ENCODE peak calls at places on chromosome 2, in seven cellular contexts. A, O, K, H, C, W and F are unnamed samples.

GRCh38 chr2:94982661-94983060 is 42.8 kb upstream of the MAL start:
- DNase-seq in A (peak; percentile 22), O (no peak), K (no peak), H (peak; percentile 10), C (peak; percentile 21), W (no peak), F (no peak)

GRCh38 chr2:217919781-217920351 is 82.9 kb downstream of the TNS1 start:
- DNase-seq in A (no peak), O (no peak), K (peak; percentile 41), H (no peak), C (peak; percentile 65), W (peak; percentile 75), F (no peak)

GRCh38 chr2:237818066-237818473 is 19.5 kb downstream of the RBM44 start:
- DNase-seq in A (no peak), O (no peak), K (no peak), H (peak; percentile 28), C (peak; percentile 86), W (peak; percentile 65), F (no peak)

GRCh38 chr2:54274781-54275242 is 18.8 kb upstream of the TSPYL6 start:
- DNase-seq in A (no peak), O (no peak), K (no peak), H (peak; percentile 37), C (peak; percentile 79), W (peak; percentile 87), F (no peak)

GRCh38 chr2:138515084-138515483 is 13.5 kb downstream of the SPOPL start:
- DNase-seq in A (no peak), O (no peak), K (no peak), H (no peak), C (no peak), W (peak; percentile 16), F (no peak)

GRCh38 chr2:10419553-10420257 is 28.4 kb downstream of the ODC1 start:
- DNase-seq in A (no peak), O (no peak), K (no peak), H (no peak), C (no peak), W (no peak), F (no peak)

GRCh38 chr2:133253793-133254192 is 314.5 kb downstream of the NCKAP5 start:
- DNase-seq in A (no peak), O (no peak), K (no peak), H (no peak), C (no peak), W (no peak), F (no peak)

GRCh38 chr2:218074031-218074430 is 5.0 kb downstream of the RUFY4 start:
- DNase-seq in A (peak; percentile 65), O (peak; percentile 65), K (peak; percentile 78), H (no peak), C (peak; percentile 24), W (no peak), F (peak; percentile 41)

GRCh38 chr2:237072067-237072931 is 13.4 kb upstream of the COPS8 start:
- DNase-seq in A (peak; percentile 81), O (peak; percentile 91), K (peak; percentile 81), H (no peak), C (peak; percentile 79), W (peak; percentile 71), F (peak; percentile 92)

GRCh38 chr2:29182334-29182733 is 67.1 kb downstream of the CLIP4 start:
- DNase-seq in A (no peak), O (no peak), K (no peak), H (no peak), C (no peak), W (no peak), F (no peak)

GRCh38 chr2:121489944-121490585 is 40.6 kb upstream of the RNU4ATAC start:
- DNase-seq in A (no peak), O (no peak), K (peak; percentile 62), H (peak; percentile 19), C (no peak), W (no peak), F (no peak)

GRCh38 chr2:188852752-188853151 is 121.4 kb upstream of the COL3A1 start:
- DNase-seq in A (no peak), O (no peak), K (no peak), H (no peak), C (peak; percentile 56), W (peak; percentile 47), F (no peak)

GRCh38 chr2:42298132-42298531 is 62.9 kb downstream of the COX7A2L start:
- DNase-seq in A (no peak), O (no peak), K (no peak), H (no peak), C (peak; percentile 11), W (peak; percentile 44), F (no peak)

GRCh38 chr2:95530734-95531133 is 46.2 kb upstream of the TRIM43B start:
- DNase-seq in A (no peak), O (no peak), K (no peak), H (peak; percentile 31), C (peak; percentile 28), W (peak; percentile 26), F (no peak)

GRCh38 chr2:238163494-238164198 is 4.9 kb downstream of the ERFE start:
- DNase-seq in A (peak; percentile 31), O (peak; percentile 52), K (peak; percentile 61), H (no peak), C (peak; percentile 50), W (no peak), F (no peak)

GRCh38 chr2:72137498-72138010 is 10.1 kb downstream of the CYP26B1 start:
- DNase-seq in A (peak; percentile 84), O (peak; percentile 89), K (peak; percentile 81), H (no peak), C (peak; percentile 67), W (peak; percentile 23), F (peak; percentile 87)

GRCh38 chr2:206217162-206217561 is 57.3 kb upstream of the ZDBF2 start:
- DNase-seq in A (no peak), O (no peak), K (peak; percentile 46), H (no peak), C (no peak), W (no peak), F (peak; percentile 31)

GRCh38 chr2:206217743-206218520 is 56.5 kb upstream of the ZDBF2 start:
- DNase-seq in A (no peak), O (no peak), K (peak; percentile 44), H (no peak), C (peak; percentile 56), W (peak; percentile 36), F (peak; percentile 4)

GRCh38 chr2:206220997-206221396 is 53.5 kb upstream of the ZDBF2 start:
- DNase-seq in A (no peak), O (no peak), K (no peak), H (no peak), C (no peak), W (no peak), F (no peak)

GRCh38 chr2:206218792-206219509 is 55.5 kb upstream of the ZDBF2 start:
- DNase-seq in A (no peak), O (no peak), K (no peak), H (no peak), C (no peak), W (no peak), F (no peak)

GRCh38 chr2:206219957-206220356 is 54.5 kb upstream of the ZDBF2 start:
- DNase-seq in A (no peak), O (no peak), K (no peak), H (no peak), C (no peak), W (no peak), F (no peak)
- TF ChIP-seq CTCF in A (no peak), O (no peak), K (no peak), H (no peak), C (no peak), W (no peak), F (no peak)

GRCh38 chr2:233349005-233349998 is 5.0 kb upstream of the DGKD start:
- DNase-seq in A (peak; percentile 6), O (peak; percentile 47), K (no peak), H (no peak), C (peak; percentile 52), W (peak; percentile 28), F (no peak)

GRCh38 chr2:233352141-233352842 is 2.0 kb upstream of the DGKD start:
- DNase-seq in A (no peak), O (no peak), K (no peak), H (no peak), C (no peak), W (no peak), F (no peak)

GRCh38 chr2:233351423-233351822 is 2.9 kb upstream of the DGKD start:
- DNase-seq in A (no peak), O (no peak), K (no peak), H (no peak), C (no peak), W (no peak), F (no peak)

GRCh38 chr2:233353101-233353768 is 1.1 kb upstream of the DGKD start:
- DNase-seq in A (no peak), O (no peak), K (no peak), H (no peak), C (no peak), W (no peak), F (no peak)

GRCh38 chr2:233350708-233351107 is 3.6 kb upstream of the DGKD start:
- DNase-seq in A (peak; percentile 64), O (no peak), K (no peak), H (peak; percentile 37), C (peak; percentile 92), W (peak; percentile 64), F (no peak)
- TF ChIP-seq CTCF in A (no peak), O (no peak), K (no peak), H (no peak), C (no peak), W (no peak), F (no peak)

DNA sequence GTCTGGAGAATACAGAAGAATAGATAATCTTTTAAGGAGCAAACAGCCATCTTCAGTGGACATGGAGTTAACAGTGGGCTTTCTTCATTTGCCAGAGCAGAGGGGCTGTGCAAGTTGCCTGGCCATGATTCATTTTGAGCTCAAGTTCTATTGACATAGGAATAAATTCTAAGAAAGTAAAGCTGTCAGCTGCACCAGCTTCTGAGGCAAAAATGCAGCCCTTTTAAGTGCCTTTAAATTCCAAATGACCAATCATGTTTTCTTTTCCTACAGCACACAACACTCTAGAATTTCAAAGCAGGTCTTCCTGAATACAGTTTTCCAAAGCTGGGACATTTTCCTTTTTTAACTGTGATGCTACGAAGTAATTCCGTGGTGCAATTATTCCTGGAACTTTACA is 246.4 kb upstream of the NT5C1B start:
- DNase-seq in A (no peak), O (no peak), K (no peak), H (no peak), C (no peak), W (no peak), F (no peak)
- TF ChIP-seq CTCF in A (no peak), O (no peak), K (no peak), H (no peak), C (no peak), W (no peak), F (no peak)

GRCh38 chr2:172996387-172996961 is 79.2 kb upstream of the MAP3K20 start:
- DNase-seq in A (no peak), O (no peak), K (no peak), H (no peak), C (peak; percentile 61), W (no peak), F (no peak)
- TF ChIP-seq CTCF in A (no peak), O (no peak), K (no peak), H (no peak), C (no peak), W (no peak), F (no peak)